ENCODE peak calls at places on chromosomes 4 and X, in six cellular contexts. G, N, Z, F, K and S are unnamed samples.

GRCh38 chr4:86846921-86847320 is 2.3 kb downstream of the SLC10A6 start:
- DNase-seq in G (no peak), K (no peak), F (no peak), N (no peak), Z (peak; percentile 20), S (no peak)

GRCh38 chrX:42803320-42803719 is 25.4 kb upstream of the PPP1R2C start:
- DNase-seq in K (no peak), F (no peak), G (no peak), N (no peak), Z (peak; percentile 30), S (no peak)

GRCh38 chr4:2923678-2924173 is 39.5 kb downstream of the NOP14 start:
- DNase-seq in G (peak; percentile 45), Z (no peak), F (no peak), N (no peak), K (no peak), S (peak; percentile 49)

GRCh38 chrX:119605398-119605738 is 856 bp downstream of the NKRF start:
- DNase-seq in G (no peak), F (no peak), K (no peak), N (no peak), Z (peak; percentile 15), S (no peak)

GRCh38 chrX:65517923-65518322 is 16.7 kb downstream of the LAS1L start:
- DNase-seq in N (no peak), Z (no peak), K (no peak), G (no peak), F (no peak), S (no peak)

GRCh38 chrX:12949927-12950656 is 24.8 kb upstream of the TMSB4X start:
- DNase-seq in F (peak; percentile 81), G (peak; percentile 61), Z (peak; percentile 89), K (peak; percentile 88), N (no peak), S (peak; percentile 89)

GRCh38 chrX:110944323-110944761 is 148.7 kb upstream of the CHRDL1 start:
- DNase-seq in N (peak; percentile 7), Z (no peak), F (no peak), K (peak; percentile 67), G (peak; percentile 40), S (no peak)

GRCh38 chr4:11428701-11429571 is at the start of gene HS3ST1:
- DNase-seq in F (peak; percentile 4), G (peak; percentile 71), N (peak; percentile 96), Z (peak; percentile 35), K (peak; percentile 87), S (peak; percentile 80)

GRCh38 chr4:144597171-144597570 is 48.8 kb upstream of the HHIP start:
- DNase-seq in Z (no peak), K (no peak), G (no peak), N (no peak), F (no peak), S (no peak)

GRCh38 chr4:39032218-39033085 is at the start of gene TMEM156:
- DNase-seq in K (no peak), N (peak; percentile 71), Z (no peak), G (no peak), F (no peak), S (no peak)

GRCh38 chr4:53863731-53864130 is 200.7 kb downstream of the CHIC2 start:
- DNase-seq in N (no peak), G (no peak), F (no peak), Z (no peak), K (no peak), S (no peak)

GRCh38 chr4:11912886-11913285 is 484.2 kb upstream of the HS3ST1 start:
- DNase-seq in G (no peak), N (no peak), K (no peak), Z (no peak), F (no peak), S (no peak)

GRCh38 chrX:54980334-54980733 is 13.7 kb downstream of the PFKFB1 start:
- DNase-seq in K (no peak), Z (no peak), F (no peak), G (no peak), N (no peak), S (no peak)

GRCh38 chr4:17189322-17189721 is 290.9 kb upstream of the LDB2 start:
- DNase-seq in F (no peak), Z (peak; percentile 89), K (no peak), N (no peak), G (no peak), S (no peak)

GRCh38 chr4:169440446-169440845 is 169.7 kb upstream of the SH3RF1 start:
- DNase-seq in N (no peak), G (no peak), F (no peak), Z (no peak), K (peak; percentile 67), S (no peak)

GRCh38 chr4:138401330-138401729 is 159.2 kb upstream of the SLC7A11 start:
- DNase-seq in G (no peak), Z (no peak), F (no peak), N (no peak), K (peak; percentile 61), S (no peak)

GRCh38 chr4:152696764-152697250 is 17.0 kb upstream of the TMEM154 start:
- DNase-seq in N (no peak), K (no peak), Z (peak; percentile 8), F (peak; percentile 64), G (no peak), S (no peak)

GRCh38 chr4:3283916-3284315 is 8.9 kb upstream of the RGS12 start:
- DNase-seq in K (peak; percentile 38), F (no peak), N (no peak), Z (no peak), G (no peak), S (no peak)

GRCh38 chrX:13952581-13952980 is 77.1 kb downstream of the GEMIN8 start:
- DNase-seq in N (no peak), G (no peak), K (no peak), F (no peak), Z (no peak), S (no peak)

GRCh38 chr4:69896530-69897116 is 34.2 kb upstream of the CSN1S1 start:
- DNase-seq in G (no peak), Z (peak; percentile 67), N (peak; percentile 29), K (no peak), F (no peak), S (no peak)

GRCh38 chrX:25755179-25755578 is 383.0 kb upstream of the MAGEB18 start:
- DNase-seq in N (no peak), Z (no peak), G (no peak), K (no peak), F (no peak), S (no peak)

GRCh38 chr4:24748023-24748422 is 47.4 kb upstream of the SOD3 start:
- DNase-seq in F (no peak), N (no peak), Z (no peak), G (no peak), K (no peak), S (no peak)

GRCh38 chr4:75555294-75556164 is at the start of gene ODAPH:
- DNase-seq in Z (no peak), K (no peak), F (peak; percentile 6), G (no peak), N (no peak), S (no peak)

GRCh38 chrX:115333446-115333845 is 43.9 kb downstream of the LUZP4 start:
- DNase-seq in G (no peak), K (no peak), N (no peak), F (no peak), Z (no peak), S (no peak)

GRCh38 chr4:38523524-38524448 is 140.2 kb upstream of the KLF3 start:
- DNase-seq in N (peak; percentile 17), F (peak; percentile 48), G (no peak), K (no peak), Z (no peak), S (no peak)

GRCh38 chr4:105015750-105016149 is 130.9 kb upstream of the TET2 start:
- DNase-seq in G (no peak), F (no peak), Z (no peak), K (no peak), N (no peak), S (no peak)

GRCh38 chrX:88584283-88584682 is 162.7 kb upstream of the CPXCR1 start:
- DNase-seq in F (no peak), G (no peak), K (no peak), N (no peak), Z (no peak), S (no peak)

GRCh38 chrX:125210146-125210545 is 109.5 kb upstream of the TEX13C start:
- DNase-seq in K (no peak), G (no peak), Z (no peak), N (no peak), F (no peak), S (no peak)

GRCh38 chr4:34181891-34182290 is 2062.4 kb downstream of the ARAP2 start:
- DNase-seq in Z (no peak), F (no peak), G (no peak), K (no peak), N (no peak), S (no peak)